ENCODE peak calls at places on chromosomes 12 and 14, in ten cellular contexts. V is HCT116, W is astrocyte of the spinal cord, G is endothelial cell, H is mucosa of descending colon, Q is GM10248, R is pancreas, Y is psoas muscle, B is osteocyte, T is IMR-90. E is an unnamed sample.

GRCh38 chr14:85197976-85198375 is 332.0 kb upstream of the FLRT2 start:
- DNase-seq in W (peak; percentile 54), R (no peak), G (no peak), V (no peak), Q (no peak), Y (no peak), H (no peak), T (no peak), B (no peak), E (no peak)

GRCh38 chr14:70881549-70882174 is 25.6 kb upstream of the PCNX1 start:
- DNase-seq in Y (no peak), Q (peak; percentile 62), R (no peak), W (no peak), H (no peak), G (no peak), B (no peak), V (no peak), T (no peak), E (no peak)

GRCh38 chr14:88895116-88895515 is 70.7 kb downstream of the TTC8 start:
- DNase-seq in H (no peak), Q (no peak), W (peak; percentile 53), Y (no peak), B (no peak), R (no peak), V (no peak), G (no peak), T (peak; percentile 80), E (no peak)

GRCh38 chr14:68380304-68380840 is 412.5 kb downstream of the ZFP36L1 start:
- DNase-seq in Q (peak; percentile 49), V (no peak), H (no peak), T (no peak), Y (no peak), B (no peak), R (no peak), G (no peak), W (no peak), E (no peak)

GRCh38 chr12:104529130-104529874 is 72.6 kb downstream of the CHST11 start:
- DNase-seq in Q (no peak), T (no peak), G (no peak), B (no peak), R (no peak), V (no peak), Y (no peak), W (no peak), H (no peak), E (no peak)

GRCh38 chr12:74941678-74942077 is 268.0 kb downstream of the KCNC2 start:
- DNase-seq in Q (no peak), G (no peak), Y (no peak), T (no peak), H (no peak), V (no peak), R (no peak), W (no peak), B (no peak), E (no peak)

GRCh38 chr14:100810861-100811461 is 15.0 kb upstream of the MEG3 start:
- DNase-seq in B (no peak), Q (no peak), G (no peak), T (no peak), V (no peak), H (no peak), R (no peak), Y (no peak), W (peak; percentile 79), E (no peak)

GRCh38 chr14:38197761-38198345 is 9.9 kb upstream of the SSTR1 start:
- DNase-seq in G (no peak), T (peak; percentile 65), B (no peak), V (no peak), Y (no peak), H (no peak), R (no peak), Q (no peak), W (no peak), E (no peak)

GRCh38 chr12:132000286-132000872 is 50.6 kb downstream of the EP400 start:
- DNase-seq in G (no peak), R (no peak), H (no peak), W (no peak), B (no peak), T (no peak), V (no peak), Q (no peak), Y (no peak), E (no peak)

GRCh38 chr14:99724196-99724891 is 40.2 kb downstream of the CYP46A1 start:
- DNase-seq in V (no peak), T (peak; percentile 49), R (no peak), W (no peak), Y (no peak), H (no peak), Q (no peak), G (no peak), B (no peak), E (peak; percentile 65)

GRCh38 chr12:47032644-47033043 is 46.8 kb upstream of the PCED1B start:
- DNase-seq in B (no peak), Q (peak; percentile 10), R (no peak), Y (no peak), V (peak; percentile 36), T (peak; percentile 77), W (peak; percentile 81), H (no peak), G (no peak), E (no peak)

GRCh38 chr14:85471156-85471555 is 58.8 kb upstream of the FLRT2 start:
- DNase-seq in T (peak; percentile 57), Q (no peak), V (no peak), B (no peak), W (peak; percentile 73), G (no peak), H (no peak), Y (no peak), R (no peak), E (no peak)

GRCh38 chr12:119410396-119410795 is 75.9 kb downstream of the CCDC60 start:
- DNase-seq in G (no peak), R (no peak), V (no peak), Y (no peak), Q (no peak), B (no peak), T (no peak), H (no peak), W (no peak), E (no peak)

DNA sequence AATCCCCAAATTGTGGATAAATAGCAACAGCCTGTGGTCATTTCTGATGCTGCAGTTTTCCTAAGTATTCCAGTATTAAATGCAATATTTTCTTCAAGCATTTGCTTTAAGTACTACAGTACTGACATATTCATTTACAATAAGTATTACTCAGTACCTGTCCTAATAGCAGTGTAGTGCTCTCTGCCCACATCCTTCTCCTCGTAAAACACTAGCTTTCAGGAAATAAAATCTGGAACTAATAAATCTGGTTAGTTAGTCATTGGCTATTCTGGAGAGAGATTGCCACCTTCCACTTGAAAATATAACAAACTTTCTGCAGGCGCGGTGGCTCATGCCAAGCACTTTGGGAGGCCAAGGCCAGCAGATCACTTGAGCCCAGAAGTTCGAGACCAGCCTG is 441.5 kb downstream of the PRKD1 start:
- DNase-seq in Q (no peak), W (no peak), R (no peak), Y (no peak), H (no peak), G (no peak), V (no peak), T (no peak), B (no peak), E (no peak)
- TF ChIP-seq CTCF in Q (no peak), W (no peak), R (no peak), Y (no peak), H (no peak), G (no peak), V (no peak), T (no peak), B (no peak), E (no peak)

DNA sequence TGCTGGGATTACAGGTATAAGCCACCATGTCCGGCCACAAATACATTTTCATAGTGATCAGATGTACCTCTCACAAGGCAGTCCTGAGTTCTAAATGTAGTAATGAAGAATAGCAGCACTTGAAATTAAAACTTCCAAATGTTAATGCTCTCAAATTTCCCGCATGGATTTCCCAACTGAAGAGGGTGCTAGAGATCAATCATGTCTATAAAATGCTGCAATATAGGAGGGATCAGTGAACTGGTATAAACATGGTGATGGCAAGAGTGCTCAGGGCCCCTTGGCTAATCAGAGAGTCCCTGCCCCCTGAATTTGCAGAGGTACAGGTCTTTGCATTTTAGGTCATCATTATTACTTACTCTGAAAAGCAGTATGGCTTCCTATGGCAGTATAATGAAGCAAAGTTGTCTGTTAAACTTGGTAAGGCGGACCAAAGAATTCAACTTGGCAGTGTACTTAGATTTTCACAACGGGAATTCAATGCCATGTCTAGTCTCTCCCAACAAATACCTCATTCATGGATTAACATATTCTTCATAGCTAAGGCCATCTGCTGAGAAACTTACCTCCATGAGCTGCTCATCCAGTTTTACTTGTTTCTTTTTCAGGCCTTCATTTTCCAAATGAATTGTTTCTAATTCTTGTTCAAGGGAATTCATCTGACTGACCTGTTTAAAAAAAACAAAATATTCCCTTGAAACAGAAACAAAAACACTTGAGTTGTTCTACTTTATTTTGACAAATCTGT is 67.0 kb upstream of the SAV1 start:
- DNase-seq in V (no peak), B (no peak), T (no peak), Y (no peak), H (no peak), W (no peak), Q (no peak), G (no peak), R (no peak), E (no peak)
- TF ChIP-seq CTCF in V (peak; percentile 21), B (peak; percentile 26), T (no peak), Y (no peak), H (no peak), W (no peak), Q (no peak), G (no peak), R (no peak), E (no peak)

GRCh38 chr14:34426313-34427295 is 35.4 kb downstream of the SPTSSA start:
- DNase-seq in H (peak; percentile 68), T (no peak), V (no peak), R (peak; percentile 35), B (no peak), Q (no peak), W (no peak), Y (no peak), G (no peak), E (no peak)
- TF ChIP-seq CTCF in H (no peak), T (no peak), V (no peak), R (no peak), B (no peak), Q (no peak), W (no peak), Y (no peak), G (no peak), E (no peak)

DNA sequence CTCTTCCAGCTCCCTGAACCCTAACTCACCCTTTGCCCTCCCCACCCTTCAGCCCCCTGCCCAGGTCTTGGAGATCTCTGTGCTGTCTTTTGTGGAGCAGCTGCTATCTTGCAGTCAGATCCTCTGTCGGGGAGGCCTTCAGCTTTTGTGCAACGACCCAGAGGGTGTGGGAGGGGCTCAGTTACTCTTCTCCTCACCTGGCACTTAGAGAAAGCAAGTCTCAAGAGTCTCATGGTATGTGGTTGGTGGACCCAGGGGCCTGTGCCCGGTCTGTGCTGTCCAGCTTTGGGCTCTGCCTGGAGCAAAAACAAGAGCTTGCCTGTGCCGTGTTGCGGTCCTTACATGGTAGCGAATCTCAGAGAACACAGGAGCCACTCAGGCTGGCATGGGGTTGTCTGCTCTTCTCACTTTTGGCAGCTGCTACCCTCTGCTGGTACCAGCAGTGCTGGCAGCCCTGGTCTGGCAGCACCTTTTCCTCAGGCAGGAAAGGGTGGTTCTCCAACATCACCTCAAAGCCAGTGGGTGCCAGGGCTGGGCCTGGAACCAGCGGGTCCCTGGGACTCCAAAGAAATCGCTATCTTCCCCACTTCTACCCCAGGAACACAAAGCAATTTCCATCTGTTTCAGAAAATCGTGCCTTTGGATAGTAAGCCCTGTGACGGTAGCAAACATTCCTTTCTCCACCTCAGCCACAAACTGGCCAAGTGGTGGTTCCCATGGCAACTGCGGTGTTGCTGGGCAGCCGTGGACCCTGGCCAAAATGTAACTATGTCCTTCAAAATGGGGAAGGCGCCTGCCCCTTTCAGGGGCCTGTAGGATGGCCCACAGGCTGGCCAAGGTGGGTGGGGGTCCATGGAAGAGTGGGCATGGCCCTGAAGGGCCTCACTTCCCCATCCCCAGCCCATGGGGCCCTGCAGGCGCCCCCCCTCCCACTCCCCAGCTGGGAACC is 90.0 kb downstream of the RIN3 start:
- DNase-seq in Y (no peak), B (no peak), G (no peak), W (peak; percentile 93), Q (no peak), T (peak; percentile 83), R (no peak), V (no peak), H (no peak), E (no peak)
- TF ChIP-seq CTCF in Y (no peak), B (peak; percentile 47), G (no peak), W (peak; percentile 51), Q (no peak), T (peak; percentile 32), R (no peak), V (no peak), H (no peak), E (no peak)